ENCODE peak calls at places on chromosomes 16 and 17, in six cellular contexts. M, Z, R, L, D and I are unnamed samples.

GRCh38 chr16:78439646-78440045 is 340.2 kb downstream of the WWOX start:
- DNase-seq in M (no peak), D (no peak), L (no peak), R (no peak), Z (no peak), I (no peak)

GRCh38 chr17:81223758-81224122 is 975 bp upstream of the CEP131 start:
- DNase-seq in D (no peak), M (no peak), L (no peak), Z (no peak), R (no peak), I (no peak)

GRCh38 chr17:81253358-81254131 is 14.4 kb downstream of the NDUFAF8 start:
- DNase-seq in D (peak; percentile 40), R (no peak), Z (no peak), L (peak; percentile 84), M (no peak), I (peak; percentile 28)

GRCh38 chr16:72859581-72859980 is 188.3 kb downstream of the ZFHX3 start:
- DNase-seq in R (no peak), D (no peak), M (no peak), L (no peak), Z (no peak), I (no peak)

GRCh38 chr17:79024901-79025737 is 1.1 kb downstream of the C1QTNF1 start:
- DNase-seq in L (no peak), R (peak; percentile 76), D (no peak), Z (peak; percentile 65), M (no peak), I (peak; percentile 83)

GRCh38 chr16:58222532-58223316 is 24.8 kb upstream of the CSNK2A2 start:
- DNase-seq in L (no peak), M (peak; percentile 11), R (no peak), Z (no peak), D (no peak), I (no peak)

GRCh38 chr17:56754523-56755208 is 79.1 kb downstream of the C17orf67 start:
- DNase-seq in R (no peak), Z (no peak), D (no peak), L (peak; percentile 17), M (peak; percentile 59), I (no peak)

GRCh38 chr16:58346831-58347371 is 45.4 kb upstream of the GINS3 start:
- DNase-seq in M (no peak), L (no peak), D (no peak), Z (no peak), R (no peak), I (no peak)

GRCh38 chr17:50128441-50129302 is 1.3 kb downstream of the SAMD14 start:
- DNase-seq in M (peak; percentile 19), D (no peak), Z (no peak), L (no peak), R (no peak), I (no peak)

GRCh38 chr17:60665602-60666001 is 12.0 kb upstream of the BCAS3 start:
- DNase-seq in M (no peak), D (no peak), L (no peak), R (no peak), Z (no peak), I (no peak)

GRCh38 chr16:67758966-67759365 is 39.9 kb upstream of the GFOD2 start:
- DNase-seq in L (no peak), D (no peak), Z (no peak), R (no peak), M (no peak), I (no peak)

GRCh38 chr16:48542020-48542473 is 67.9 kb downstream of the N4BP1 start:
- DNase-seq in Z (peak; percentile 88), M (peak; percentile 56), R (peak; percentile 55), D (no peak), L (no peak), I (peak; percentile 32)

GRCh38 chr17:21210411-21211076 is 3.4 kb downstream of the TMEM11 start:
- DNase-seq in M (no peak), L (no peak), Z (no peak), R (no peak), D (no peak), I (peak; percentile 34)

GRCh38 chr17:78154903-78155811 is 9.0 kb downstream of the C17orf99 start:
- DNase-seq in R (no peak), Z (no peak), D (no peak), M (no peak), L (no peak), I (no peak)

GRCh38 chr16:6019490-6019991 is 921.9 kb upstream of the EEF2KMT start:
- DNase-seq in L (no peak), D (no peak), R (no peak), Z (no peak), M (no peak), I (no peak)

GRCh38 chr17:80159984-80160383 is 9.8 kb upstream of the CARD14 start:
- DNase-seq in L (no peak), Z (no peak), R (no peak), D (no peak), M (no peak), I (no peak)

GRCh38 chr17:48037036-48037881 is at the start of gene COPZ2:
- DNase-seq in Z (peak; percentile 83), D (peak; percentile 49), R (peak; percentile 76), L (peak; percentile 70), M (peak; percentile 47), I (peak; percentile 79)

GRCh38 chr16:78390828-78391227 is 291.4 kb downstream of the WWOX start:
- DNase-seq in M (no peak), D (no peak), R (no peak), Z (no peak), L (no peak), I (no peak)

GRCh38 chr17:35765086-35765710 is 4.5 kb downstream of the C17orf50 start:
- DNase-seq in M (no peak), Z (no peak), L (no peak), D (no peak), R (no peak), I (no peak)

GRCh38 chr16:1379054-1379862 is 27.5 kb downstream of the GNPTG start:
- DNase-seq in M (peak; percentile 52), R (peak; percentile 88), L (peak; percentile 61), Z (peak; percentile 93), D (peak; percentile 54), I (peak; percentile 87)

GRCh38 chr17:77619326-77619725 is 339.2 kb upstream of the TNRC6C start:
- DNase-seq in D (no peak), Z (peak; percentile 19), R (no peak), M (no peak), L (no peak), I (no peak)

GRCh38 chr17:40596261-40596919 is 31.1 kb upstream of the CCR7 start:
- DNase-seq in Z (no peak), D (no peak), M (no peak), R (no peak), L (no peak), I (no peak)

GRCh38 chr17:76371656-76372628 is 12.5 kb upstream of the SPHK1 start:
- DNase-seq in R (no peak), M (peak; percentile 97), D (no peak), Z (no peak), L (no peak), I (no peak)

GRCh38 chr17:34826332-34826731 is 134.9 kb downstream of the CCT6B start:
- DNase-seq in R (no peak), Z (no peak), M (no peak), D (no peak), L (no peak), I (no peak)

GRCh38 chr17:79052131-79052530 is 22.5 kb upstream of the ENGASE start:
- DNase-seq in L (no peak), R (no peak), M (no peak), Z (no peak), D (no peak), I (no peak)

GRCh38 chr17:48045270-48046001 is 2.7 kb upstream of the NFE2L1 start:
- DNase-seq in Z (no peak), L (no peak), M (no peak), D (no peak), R (no peak), I (peak; percentile 95)

GRCh38 chr17:1188812-1189211 is 9.0 kb upstream of the ABR start:
- DNase-seq in Z (peak; percentile 95), D (no peak), R (peak; percentile 81), L (no peak), M (no peak), I (peak; percentile 84)

GRCh38 chr17:60629120-60629519 is 29.1 kb downstream of the PPM1D start:
- DNase-seq in Z (no peak), D (no peak), R (no peak), M (no peak), L (no peak), I (no peak)

GRCh38 chr16:20051147-20051546 is 22.5 kb downstream of the GPR139 start:
- DNase-seq in D (no peak), R (no peak), Z (no peak), M (no peak), L (no peak), I (no peak)